ENCODE peak calls at places on chromosome 1, in seven cellular contexts. K, G, I, Q, V, E and U are unnamed samples.

GRCh38 chr1:118366296-118366695 is 181.3 kb upstream of the SPAG17 start:
- DNase-seq in E (no peak), Q (peak; percentile 84), K (no peak), I (no peak), G (no peak), V (no peak), U (no peak)

GRCh38 chr1:205598841-205599666 is 32.8 kb downstream of the ELK4 start:
- DNase-seq in K (peak; percentile 51), Q (peak; percentile 95), I (peak; percentile 89), E (peak; percentile 50), V (peak; percentile 83), G (no peak), U (no peak)

GRCh38 chr1:28264897-28265296 is 5.6 kb downstream of the SESN2 start:
- DNase-seq in I (no peak), K (no peak), V (no peak), G (no peak), Q (no peak), E (no peak), U (no peak)

GRCh38 chr1:180611016-180611930 is 20.5 kb upstream of the XPR1 start:
- DNase-seq in Q (peak; percentile 66), E (no peak), I (no peak), K (no peak), G (no peak), V (peak; percentile 36), U (no peak)

GRCh38 chr1:31523769-31524168 is 52.5 kb upstream of the TINAGL1 start:
- DNase-seq in G (no peak), I (peak; percentile 78), E (no peak), V (no peak), K (peak; percentile 42), Q (no peak), U (no peak)

GRCh38 chr1:119924948-119925898 is 28.9 kb upstream of the ADAM30 start:
- DNase-seq in Q (no peak), E (no peak), K (peak; percentile 37), V (no peak), I (peak; percentile 50), G (no peak), U (no peak)

GRCh38 chr1:25208561-25209222 is 23.6 kb downstream of the SYF2 start:
- DNase-seq in I (no peak), Q (no peak), V (no peak), K (no peak), G (no peak), E (no peak), U (no peak)

GRCh38 chr1:30933874-30934252 is 25.3 kb upstream of the SDC3 start:
- DNase-seq in Q (peak; percentile 85), K (no peak), V (no peak), G (no peak), E (no peak), I (no peak), U (no peak)

GRCh38 chr1:237282266-237282783 is 240.3 kb downstream of the RYR2 start:
- DNase-seq in I (no peak), E (no peak), K (no peak), V (no peak), G (no peak), Q (no peak), U (no peak)

GRCh38 chr1:27569506-27570382 is 34.2 kb downstream of the AHDC1 start:
- DNase-seq in Q (no peak), V (no peak), E (no peak), K (peak; percentile 18), G (no peak), I (no peak), U (no peak)

GRCh38 chr1:22418852-22419480 is 32.7 kb upstream of the ZBTB40 start:
- DNase-seq in V (no peak), Q (peak; percentile 86), E (no peak), G (no peak), K (no peak), I (no peak), U (no peak)

GRCh38 chr1:29743931-29744330 is 507.6 kb downstream of the PTPRU start:
- DNase-seq in I (no peak), Q (no peak), K (no peak), V (no peak), G (no peak), E (no peak), U (no peak)

GRCh38 chr1:35569956-35570355 is 3.2 kb upstream of the TFAP2E start:
- DNase-seq in I (no peak), E (no peak), K (no peak), Q (peak; percentile 47), G (no peak), V (no peak), U (no peak)

GRCh38 chr1:32228771-32229170 is 6.6 kb downstream of the EIF3I start:
- DNase-seq in V (no peak), G (no peak), Q (peak; percentile 26), E (no peak), K (no peak), I (no peak), U (no peak)